ENCODE peak calls at places on chromosomes 16 and 17, in five cellular contexts. B, I, D, J and Q are unnamed samples.

GRCh38 chr17:36221187-36221586 is 10.3 kb downstream of the CCL4L2 start:
- DNase-seq in I (no peak), B (peak; percentile 38), D (no peak), J (no peak), Q (no peak)

GRCh38 chr17:77959926-77960521 is 1.5 kb downstream of the TNRC6C start:
- DNase-seq in I (no peak), J (peak; percentile 15), D (no peak), B (no peak), Q (no peak)

GRCh38 chr17:76547183-76547641 is 7.4 kb downstream of the PRCD start:
- DNase-seq in I (no peak), B (peak; percentile 91), D (peak; percentile 54), J (peak; percentile 81), Q (no peak)

GRCh38 chr17:82440991-82441627 is 9.4 kb downstream of the CYBC1 start:
- DNase-seq in J (no peak), I (no peak), B (no peak), D (no peak), Q (no peak)

GRCh38 chr17:888998-889401 is 90.6 kb downstream of the NXN start:
- DNase-seq in I (no peak), B (no peak), D (no peak), J (no peak), Q (no peak)

GRCh38 chr17:51768706-51769105 is 389.8 kb downstream of the CA10 start:
- DNase-seq in D (no peak), I (no peak), J (no peak), B (no peak), Q (no peak)

GRCh38 chr16:24957887-24958286 is 57.3 kb downstream of the ARHGAP17 start:
- DNase-seq in D (no peak), I (no peak), B (no peak), J (no peak), Q (no peak)

GRCh38 chr17:55735784-55736405 is 13.2 kb upstream of the TMEM100 start:
- DNase-seq in D (peak; percentile 38), J (peak; percentile 54), I (no peak), B (no peak), Q (no peak)

GRCh38 chr17:45353047-45353446 is 36.2 kb upstream of the MAP3K14 start:
- DNase-seq in B (no peak), J (no peak), I (no peak), D (no peak), Q (no peak)

GRCh38 chr17:68433211-68433610 is 24.1 kb downstream of the WIPI1 start:
- DNase-seq in J (no peak), D (no peak), I (no peak), B (no peak), Q (no peak)

GRCh38 chr17:2689411-2690164 is 22.0 kb downstream of the CLUH start:
- DNase-seq in J (peak; percentile 5), B (peak; percentile 58), I (peak; percentile 31), D (peak; percentile 20), Q (no peak)

GRCh38 chr17:79960788-79961522 is 74.7 kb downstream of the TBC1D16 start:
- DNase-seq in B (peak; percentile 38), J (no peak), D (peak; percentile 0), I (no peak), Q (no peak)

GRCh38 chr17:65553646-65554567 is 7.5 kb downstream of the AXIN2 start:
- DNase-seq in I (no peak), D (peak; percentile 20), J (no peak), B (peak; percentile 70), Q (no peak)

GRCh38 chr17:31405941-31406371 is 14.5 kb downstream of the RAB11FIP4 start:
- DNase-seq in J (no peak), B (peak; percentile 84), D (no peak), I (no peak), Q (no peak)

GRCh38 chr17:62778990-62779681 is 29.0 kb downstream of the MARCHF10 start:
- DNase-seq in I (peak; percentile 79), B (peak; percentile 66), D (peak; percentile 46), J (no peak), Q (no peak)

GRCh38 chr16:27518226-27518625 is 31.5 kb downstream of the GTF3C1 start:
- DNase-seq in I (no peak), B (no peak), D (no peak), J (no peak), Q (peak; percentile 62)

GRCh38 chr17:69608808-69609494 is 194.5 kb downstream of the MAP2K6 start:
- DNase-seq in J (peak; percentile 36), D (peak; percentile 13), I (no peak), B (no peak), Q (peak; percentile 55)

GRCh38 chr17:29210879-29211278 is 30.7 kb upstream of the MYO18A start:
- DNase-seq in J (no peak), B (no peak), D (no peak), I (no peak), Q (no peak)

GRCh38 chr17:70276931-70277330 is 107.6 kb downstream of the KCNJ2 start:
- DNase-seq in J (no peak), D (no peak), I (no peak), B (no peak), Q (no peak)

GRCh38 chr16:16025214-16025968 is 76.0 kb downstream of the ABCC1 start:
- DNase-seq in D (no peak), B (no peak), J (peak; percentile 19), I (no peak), Q (no peak)

DNA sequence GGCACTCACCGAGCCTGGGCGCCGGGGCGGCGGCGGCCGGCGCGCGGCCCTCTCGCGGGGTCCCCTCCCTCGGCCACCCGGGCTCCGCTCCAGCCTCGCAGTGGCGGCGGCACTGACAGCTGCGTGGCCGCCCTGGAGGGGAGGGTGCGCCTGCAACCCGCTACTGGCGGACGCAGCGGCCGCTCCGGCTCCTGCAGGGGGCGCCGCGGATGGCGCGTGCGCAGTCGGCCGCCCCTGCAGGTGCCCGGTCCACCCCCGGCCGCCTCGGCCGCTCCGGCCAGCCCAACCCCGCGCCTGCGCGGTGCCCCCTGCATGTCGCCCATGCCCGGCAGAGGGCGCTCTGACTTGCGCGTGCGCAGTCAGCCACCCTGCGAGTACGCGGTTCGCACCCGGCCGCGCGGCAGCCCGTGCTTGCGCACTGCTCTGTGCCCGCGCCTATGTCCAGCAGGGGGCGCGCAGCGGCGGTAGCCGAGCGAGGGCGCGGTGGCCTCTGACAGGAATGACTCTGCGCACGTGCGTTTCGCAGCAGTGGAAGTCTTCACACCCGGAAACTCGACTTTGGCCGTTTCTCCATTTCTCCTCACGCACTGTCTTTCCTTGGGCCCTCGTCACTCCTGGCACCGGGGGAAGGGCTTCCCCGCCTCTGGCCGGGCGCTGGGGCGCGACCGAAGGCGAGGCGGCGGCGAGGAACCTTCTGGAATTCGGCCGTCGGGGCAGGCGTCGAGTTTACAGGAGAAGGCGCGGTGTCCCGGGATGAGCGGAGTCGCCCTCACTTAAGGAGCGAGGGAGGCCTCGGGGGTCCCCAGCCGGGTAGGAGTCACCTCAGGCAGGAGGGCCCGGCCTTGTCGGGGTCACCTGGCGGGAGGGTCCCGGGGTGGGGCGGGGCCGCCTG is at the start of gene ABCA3:
- DNase-seq in J (peak; percentile 90), I (peak; percentile 92), D (peak; percentile 94), B (peak; percentile 99), Q (peak; percentile 74)
- TF ChIP-seq CTCF in J (peak; percentile 100), I (peak; percentile 100), D (peak; percentile 100), B (peak; percentile 100), Q (peak; percentile 100)

GRCh38 chr16:35572186-35572585 is 2112.8 kb downstream of the TP53TG3F start:
- DNase-seq in D (no peak), I (no peak), J (no peak), B (no peak), Q (no peak)

GRCh38 chr16:35573407-35573806 is 2114.0 kb downstream of the TP53TG3F start:
- DNase-seq in B (no peak), I (no peak), J (no peak), D (no peak), Q (no peak)

GRCh38 chr16:35574454-35575431 is 2115.3 kb downstream of the TP53TG3F start:
- DNase-seq in J (no peak), I (no peak), B (no peak), D (no peak), Q (no peak)

GRCh38 chr16:35574011-35574410 is 2114.6 kb downstream of the TP53TG3F start:
- DNase-seq in B (no peak), I (no peak), D (no peak), J (no peak), Q (no peak)

DNA sequence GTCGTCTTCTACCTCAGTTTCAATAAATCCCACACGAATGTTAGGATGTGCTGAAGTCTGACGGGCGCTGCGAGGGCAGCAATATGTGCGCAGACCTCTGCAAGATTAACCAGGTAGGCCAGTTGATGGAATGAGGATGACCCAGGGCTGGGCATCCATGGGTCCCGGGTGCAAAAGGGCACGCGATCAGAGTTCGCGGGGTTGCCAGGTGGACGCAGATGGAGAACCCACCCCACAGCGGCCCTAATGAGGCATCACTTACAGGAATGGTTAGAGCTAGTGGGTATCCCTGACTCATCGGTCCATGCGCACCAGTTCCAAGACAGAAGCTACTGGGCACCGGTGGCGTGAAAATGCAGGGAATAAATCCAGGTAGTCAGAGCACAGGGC is 2116.0 kb downstream of the TP53TG3F start:
- DNase-seq in D (no peak), J (no peak), B (no peak), I (no peak), Q (no peak)
- H3K9me3 ChIP-seq in D (no peaks in the 10 kb centered on the region), J (no peaks in the 10 kb centered on the region), B (peaks cover 83% of the 10 kb centered on the region), I (peaks cover 75% of the 10 kb centered on the region), Q (no peaks in the 10 kb centered on the region)

GRCh38 chr17:5355416-5356129 is 63.9 kb downstream of the NUP88 start:
- DNase-seq in J (no peak), B (no peak), I (no peak), D (no peak), Q (no peak)
- H3K36me3 ChIP-seq in J (peaks cover 100% of the 10 kb centered on the region), B (peaks cover 60% of the 10 kb centered on the region), I (peaks cover 97% of the 10 kb centered on the region), D (peaks cover 15% of the 10 kb centered on the region), Q (peaks cover 75% of the 10 kb centered on the region)

GRCh38 chr16:78919852-78920251 is 680.7 kb downstream of the MAF start:
- DNase-seq in D (no peak), I (no peak), B (no peak), J (no peak), Q (no peak)

GRCh38 chr16:78926723-78927200 is 673.8 kb downstream of the MAF start:
- DNase-seq in I (no peak), B (no peak), J (no peak), D (no peak), Q (no peak)

GRCh38 chr16:78930561-78930960 is 670.0 kb downstream of the MAF start:
- DNase-seq in D (no peak), J (no peak), I (no peak), B (no peak), Q (no peak)

GRCh38 chr16:78929798-78930197 is 670.7 kb downstream of the MAF start:
- DNase-seq in B (no peak), I (no peak), J (no peak), D (no peak), Q (no peak)

DNA sequence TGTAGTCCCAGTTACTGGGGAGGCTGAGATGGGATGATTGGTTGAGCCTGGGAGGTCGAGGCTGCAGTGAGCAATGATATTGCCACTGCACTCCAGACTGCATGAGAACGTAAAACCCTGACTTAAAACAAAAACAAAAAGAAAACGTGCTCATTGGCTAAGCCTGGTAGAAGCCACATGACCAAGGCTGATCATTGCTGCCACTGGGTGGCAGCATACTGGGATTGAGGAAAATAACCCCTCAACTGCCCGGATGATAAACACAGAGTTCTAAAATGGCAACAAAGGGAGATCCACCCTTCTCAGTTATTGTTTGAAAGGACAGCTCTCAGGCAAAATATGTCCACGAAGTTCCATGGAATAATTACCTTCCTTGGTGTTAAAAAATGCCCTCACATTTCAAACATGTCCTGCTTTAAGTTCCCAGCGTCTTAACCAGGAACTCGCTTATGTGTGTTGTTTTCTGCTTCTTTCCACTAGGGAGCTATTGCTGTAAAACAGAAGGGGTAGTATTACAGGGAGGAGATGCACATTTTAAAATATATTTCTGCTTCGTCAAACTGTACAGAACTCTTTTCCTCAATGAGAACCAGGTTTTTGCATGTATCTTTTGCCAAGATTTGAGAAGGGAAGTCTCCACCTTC is 675.3 kb downstream of the MAF start:
- DNase-seq in J (peak; percentile 16), I (no peak), B (peak; percentile 74), D (peak; percentile 52), Q (no peak)
- TF ChIP-seq CTCF in J (peak; percentile 51), I (peak; percentile 37), B (peak; percentile 80), D (peak; percentile 39), Q (peak; percentile 41)

GRCh38 chr16:58493756-58494431 is 6.0 kb upstream of the NDRG4 start:
- DNase-seq in B (no peak), I (no peak), D (no peak), J (no peak), Q (no peak)
- H3K9me3 ChIP-seq in B (no peaks in the 10 kb centered on the region), I (no peaks in the 10 kb centered on the region), D (no peaks in the 10 kb centered on the region), J (no peaks in the 10 kb centered on the region), Q (no peaks in the 10 kb centered on the region)